ENCODE peak calls at places on chromosomes 12 and 14, in five cellular contexts. T, V, D, Q and G are unnamed samples.
A peak's percentile ranks its signal among the peaks of the same experiment; 100 is the strongest.

GRCh38 chr14:29458547-29458946 is 469.1 kb downstream of the PRKD1 start:
- DNase-seq in V (no peak), Q (no peak), T (no peak), D (no peak), G (no peak)

GRCh38 chr14:55240526-55241178 is 30.6 kb upstream of the FBXO34 start:
- DNase-seq in T (no peak), Q (no peak), V (no peak), D (peak; percentile 89), G (no peak)

GRCh38 chr12:49907352-49907751 is 3.7 kb upstream of the FAIM2 start:
- DNase-seq in V (no peak), D (no peak), T (no peak), Q (no peak), G (no peak)

GRCh38 chr14:55780156-55780946 is 200.3 kb downstream of the KTN1 start:
- DNase-seq in Q (peak; percentile 37), D (peak; percentile 33), V (peak; percentile 53), T (no peak), G (no peak)

GRCh38 chr14:100761481-100761880 is 34.8 kb downstream of the DLK1 start:
- DNase-seq in D (peak; percentile 91), Q (no peak), V (no peak), T (no peak), G (no peak)

GRCh38 chr14:61503167-61503801 is 181.9 kb downstream of the PRKCH start:
- DNase-seq in Q (no peak), T (no peak), V (no peak), D (peak; percentile 33), G (no peak)

GRCh38 chr12:68042212-68042699 is 53.0 kb downstream of the IFNG-AS1 start:
- DNase-seq in D (peak; percentile 3), T (no peak), V (no peak), Q (no peak), G (no peak)

GRCh38 chr12:28996688-28997087 is 152.4 kb upstream of the FAR2 start:
- DNase-seq in V (no peak), Q (no peak), D (no peak), T (no peak), G (no peak)

GRCh38 chr12:132620893-132621656 is 2.5 kb downstream of the P2RX2 start:
- DNase-seq in V (no peak), D (no peak), T (no peak), Q (no peak), G (no peak)

GRCh38 chr14:74552623-74553022 is 59.1 kb downstream of the ISCA2 start:
- DNase-seq in Q (peak; percentile 72), D (peak; percentile 50), T (no peak), V (no peak), G (no peak)

GRCh38 chr12:110694330-110694891 is 5.5 kb upstream of the HVCN1 start:
- DNase-seq in Q (no peak), D (no peak), T (peak; percentile 38), V (no peak), G (peak; percentile 43)

GRCh38 chr14:68285421-68286179 is 466.0 kb downstream of the RAD51B start:
- DNase-seq in D (no peak), Q (peak; percentile 63), V (no peak), T (no peak), G (no peak)

GRCh38 chr14:100467939-100468338 is 119.3 kb downstream of the BEGAIN start:
- DNase-seq in V (no peak), Q (no peak), D (no peak), T (no peak), G (no peak)

GRCh38 chr12:28127455-28127854 is 62.8 kb upstream of the CCDC91 start:
- DNase-seq in T (no peak), D (no peak), Q (no peak), V (no peak), G (no peak)

GRCh38 chr12:78120866-78121590 is 290.3 kb downstream of the NAV3 start:
- DNase-seq in V (no peak), D (peak; percentile 52), T (no peak), Q (peak; percentile 21), G (no peak)